ENCODE peak calls at places on chromosome 22, in ten cellular contexts. E is AG04450, W is Caco-2, G is spleen, O is AG09319, U is breast epithelium, B is sigmoid colon, I is activated B cell treated with CpG ODN at 0.5 μM for 24 hours, K is astrocyte of the spinal cord, S is H9. T is an unnamed sample.

GRCh38 chr22:50525991-50526848 is 822 bp upstream of the SCO2 start:
- DNase-seq in E (no peak), W (peak), G (peak), O (no peak), U (peak), B (peak), I (peak), K (peak), S (peak), T (peak)

GRCh38 chr22:34324763-34325162 is 404.5 kb upstream of the LARGE1 start:
- DNase-seq in E (no peak), W (no peak), G (no peak), O (no peak), U (no peak), B (no peak), I (no peak), K (no peak), S (no peak), T (no peak)

GRCh38 chr22:23282089-23282501 is 101.8 kb downstream of the BCR start:
- DNase-seq in E (peak), W (no peak), G (no peak), O (no peak), U (peak), B (peak), I (no peak), K (peak), S (no peak), T (no peak)

GRCh38 chr22:22210375-22210774 is 34.2 kb upstream of the VPREB1 start:
- DNase-seq in E (peak), W (no peak), G (no peak), O (no peak), U (no peak), B (no peak), I (no peak), K (peak), S (no peak), T (no peak)

GRCh38 chr22:27409299-27409698 is 392.3 kb downstream of the MN1 start:
- DNase-seq in E (no peak), W (no peak), G (no peak), O (no peak), U (no peak), B (no peak), I (no peak), K (no peak), S (no peak), T (no peak)

GRCh38 chr22:26585104-26585790 is 4.7 kb downstream of the TPST2 start:
- DNase-seq in E (no peak), W (no peak), G (peak), O (peak), U (no peak), B (peak), I (no peak), K (peak), S (no peak), T (no peak)

GRCh38 chr22:38724926-38725571 is 19.3 kb downstream of the GTPBP1 start:
- DNase-seq in E (no peak), W (no peak), G (peak), O (no peak), U (peak), B (peak), I (no peak), K (peak), S (no peak), T (no peak)

GRCh38 chr22:40499187-40499753 is 128.9 kb downstream of the SGSM3 start:
- DNase-seq in E (peak), W (no peak), G (no peak), O (peak), U (no peak), B (no peak), I (no peak), K (peak), S (no peak), T (no peak)

GRCh38 chr22:48491451-48491941 is 1336.2 kb downstream of the BRD1 start:
- DNase-seq in E (no peak), W (peak), G (peak), O (no peak), U (peak), B (peak), I (no peak), K (no peak), S (peak), T (no peak)

GRCh38 chr22:39946571-39947407 is 13.4 kb upstream of the TMA7B start:
- DNase-seq in E (no peak), W (no peak), G (no peak), O (no peak), U (no peak), B (no peak), I (no peak), K (no peak), S (no peak), T (no peak)

GRCh38 chr22:24592846-24593809 is at the start of gene LRRC75B:
- DNase-seq in E (peak), W (peak), G (peak), O (peak), U (peak), B (peak), I (peak), K (peak), S (peak), T (peak)

GRCh38 chr22:22810471-22810870 is 77.1 kb upstream of the IGLL5 start:
- DNase-seq in E (no peak), W (no peak), G (peak), O (no peak), U (no peak), B (no peak), I (no peak), K (no peak), S (no peak), T (no peak)

GRCh38 chr22:31610611-31611010 is 51.4 kb downstream of the PISD start:
- DNase-seq in E (no peak), W (no peak), G (peak), O (no peak), U (no peak), B (no peak), I (no peak), K (no peak), S (no peak), T (no peak)

GRCh38 chr22:20863356-20863755 is 4.5 kb downstream of the SNAP29 start:
- DNase-seq in E (no peak), W (no peak), G (no peak), O (no peak), U (no peak), B (no peak), I (no peak), K (no peak), S (no peak), T (no peak)

GRCh38 chr22:24803064-24803542 is 2.9 kb upstream of the SGSM1 start:
- DNase-seq in E (no peak), W (peak), G (no peak), O (no peak), U (no peak), B (no peak), I (peak), K (no peak), S (peak), T (peak)

GRCh38 chr22:31659246-31659645 is 2.8 kb downstream of the PISD start:
- DNase-seq in E (no peak), W (no peak), G (no peak), O (no peak), U (no peak), B (no peak), I (no peak), K (no peak), S (no peak), T (no peak)

GRCh38 chr22:26711205-26711958 is 54.0 kb downstream of the MIAT start:
- DNase-seq in E (peak), W (no peak), G (peak), O (no peak), U (no peak), B (no peak), I (no peak), K (no peak), S (peak), T (no peak)

GRCh38 chr22:38775656-38776055 is 18.3 kb downstream of the DNAL4 start:
- DNase-seq in E (no peak), W (no peak), G (no peak), O (no peak), U (no peak), B (no peak), I (no peak), K (no peak), S (no peak), T (no peak)

GRCh38 chr22:24427500-24428164 is at the start of gene ADORA2A:
- DNase-seq in E (no peak), W (no peak), G (peak), O (no peak), U (no peak), B (no peak), I (peak), K (no peak), S (no peak), T (no peak)

GRCh38 chr22:27151407-27151806 is 494.0 kb downstream of the MIAT start:
- DNase-seq in E (no peak), W (no peak), G (no peak), O (no peak), U (no peak), B (no peak), I (no peak), K (no peak), S (peak), T (no peak)

GRCh38 chr22:38467904-38468760 is at the start of gene KDELR3:
- DNase-seq in E (peak), W (no peak), G (peak), O (peak), U (no peak), B (peak), I (peak), K (peak), S (no peak), T (no peak)

GRCh38 chr22:22914726-22915669 is 27.4 kb downstream of the IGLL5 start:
- DNase-seq in E (no peak), W (no peak), G (peak), O (no peak), U (no peak), B (no peak), I (no peak), K (no peak), S (no peak), T (no peak)

GRCh38 chr22:26053737-26054316 is 115.4 kb upstream of the SEZ6L start:
- DNase-seq in E (no peak), W (no peak), G (no peak), O (no peak), U (no peak), B (no peak), I (no peak), K (no peak), S (peak), T (no peak)

GRCh38 chr22:30861688-30862552 is 106.7 kb downstream of the MORC2 start:
- DNase-seq in E (no peak), W (no peak), G (peak), O (no peak), U (peak), B (no peak), I (peak), K (no peak), S (peak), T (no peak)

GRCh38 chr22:29679316-29679715 is 40.5 kb upstream of the CABP7 start:
- DNase-seq in E (no peak), W (no peak), G (no peak), O (no peak), U (no peak), B (no peak), I (no peak), K (no peak), S (no peak), T (no peak)

GRCh38 chr22:20015971-20016733 is 471 bp downstream of the ARVCF start:
- DNase-seq in E (no peak), W (peak), G (peak), O (no peak), U (no peak), B (peak), I (peak), K (no peak), S (peak), T (peak)

GRCh38 chr22:28283025-28283654 is 364.1 kb upstream of the PITPNB start:
- DNase-seq in E (no peak), W (no peak), G (no peak), O (no peak), U (no peak), B (peak), I (no peak), K (peak), S (no peak), T (no peak)

GRCh38 chr22:20873215-20873614 is 14.4 kb downstream of the SNAP29 start:
- DNase-seq in E (no peak), W (no peak), G (no peak), O (no peak), U (no peak), B (no peak), I (no peak), K (no peak), S (no peak), T (no peak)

GRCh38 chr22:29715705-29716104 is 4.1 kb upstream of the CABP7 start:
- DNase-seq in E (no peak), W (no peak), G (no peak), O (no peak), U (no peak), B (no peak), I (no peak), K (no peak), S (no peak), T (no peak)

GRCh38 chr22:41816241-41816640 is 15.8 kb downstream of the CCDC134 start:
- DNase-seq in E (no peak), W (no peak), G (no peak), O (no peak), U (no peak), B (no peak), I (no peak), K (no peak), S (no peak), T (no peak)
- TF ChIP-seq CTCF in E (no peak), W (no peak), G (no peak), O (no peak), U (no peak), B (no peak), I (no peak), K (no peak), S (no peak), T (no peak)

DNA sequence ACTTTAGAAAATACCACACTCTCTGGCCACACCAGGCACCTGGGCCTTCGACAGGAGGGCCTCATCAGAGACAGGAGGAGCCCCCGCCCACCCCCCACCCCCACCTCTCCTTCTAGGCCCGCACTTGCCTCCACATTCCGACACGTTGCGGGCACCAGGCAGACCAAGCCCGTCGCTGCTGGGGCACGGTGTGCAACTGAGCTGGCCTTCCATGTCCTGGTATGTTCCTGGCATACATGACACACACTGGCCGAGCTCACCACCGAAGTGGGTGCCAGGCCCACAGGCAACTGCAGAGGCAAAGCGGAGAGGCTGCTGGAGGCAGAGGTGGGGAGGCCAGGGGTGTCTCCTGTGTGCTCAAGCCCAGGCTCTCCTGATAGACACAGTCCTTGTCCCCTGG is 27.0 kb upstream of the TTLL12 start:
- DNase-seq in E (no peak), W (no peak), G (no peak), O (no peak), U (no peak), B (no peak), I (no peak), K (no peak), S (no peak), T (no peak)
- TF ChIP-seq CTCF in E (no peak), W (no peak), G (no peak), O (no peak), U (no peak), B (no peak), I (no peak), K (no peak), S (no peak), T (no peak)

DNA sequence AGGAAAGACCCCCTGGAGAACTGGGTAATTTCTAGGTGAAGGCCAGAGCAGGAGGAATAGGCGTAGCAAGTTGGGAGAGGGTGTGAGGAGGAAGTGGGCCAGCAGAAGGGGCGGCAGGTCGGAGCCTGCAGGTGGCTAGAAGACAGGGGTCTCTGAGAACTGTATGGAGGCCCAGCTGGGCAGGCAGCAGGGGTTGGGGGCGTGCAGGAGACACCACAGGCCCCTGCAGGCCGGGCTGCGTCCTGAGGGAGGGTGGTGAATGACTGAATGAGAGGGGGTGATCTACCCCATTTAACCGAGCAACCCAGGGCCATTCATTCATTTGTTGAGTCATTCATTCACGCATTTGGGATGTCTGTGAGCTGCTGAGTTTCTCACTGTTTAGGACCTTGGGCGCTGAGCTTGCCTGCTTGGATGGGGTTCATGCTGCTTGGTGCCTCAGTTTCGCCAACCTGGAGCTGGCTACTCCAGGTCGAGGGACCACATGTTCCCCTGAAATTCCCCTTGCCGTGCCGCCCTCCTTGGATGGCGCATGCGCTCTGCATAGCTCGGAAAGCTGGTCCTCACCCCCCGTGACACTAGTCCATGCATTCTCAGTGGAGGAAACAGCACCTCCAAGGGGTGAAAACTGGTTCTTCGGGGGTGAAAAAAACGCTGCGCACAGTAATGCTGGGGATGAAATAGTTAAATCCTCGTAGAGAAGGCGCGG is 15.6 kb downstream of the MPPED1 start:
- DNase-seq in E (no peak), W (no peak), G (no peak), O (no peak), U (no peak), B (no peak), I (no peak), K (no peak), S (no peak), T (no peak)
- TF ChIP-seq CTCF in E (no peak), W (no peak), G (no peak), O (no peak), U (no peak), B (no peak), I (no peak), K (no peak), S (peak), T (no peak)

DNA sequence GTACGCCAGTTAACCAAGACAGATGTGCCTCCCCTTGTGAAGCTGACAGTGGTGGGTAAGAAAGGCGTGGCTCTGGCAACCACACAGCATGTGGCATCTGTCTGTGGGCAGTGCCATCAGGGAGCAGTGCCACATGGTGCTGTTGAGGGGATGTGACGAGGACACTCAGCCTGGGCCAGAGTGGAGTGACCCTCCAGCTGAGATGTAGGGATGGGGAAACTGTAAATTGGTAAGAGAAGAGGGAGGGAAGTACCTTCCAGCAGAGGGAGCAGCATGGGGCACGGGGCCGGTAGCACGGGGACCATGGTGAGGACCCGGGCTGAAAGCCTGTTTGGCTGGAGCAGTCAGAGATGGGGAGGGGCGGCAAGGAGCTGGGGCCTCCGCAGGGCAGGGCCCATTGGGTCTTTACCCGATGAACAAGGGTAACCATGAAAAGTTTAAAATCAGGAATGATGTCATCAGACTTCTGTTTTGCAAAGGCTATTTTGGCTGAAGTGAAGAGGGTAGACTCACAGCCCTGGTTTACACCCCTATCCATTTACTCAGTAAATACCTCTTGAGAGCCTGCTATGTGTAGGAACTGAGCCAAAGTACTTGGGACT is 10.4 kb downstream of the TMPRSS6 start:
- DNase-seq in E (no peak), W (no peak), G (no peak), O (no peak), U (no peak), B (no peak), I (no peak), K (no peak), S (peak), T (no peak)
- TF ChIP-seq CTCF in E (peak), W (no peak), G (no peak), O (no peak), U (no peak), B (no peak), I (no peak), K (no peak), S (peak), T (peak)

GRCh38 chr22:18998998-18999397 is 62.9 kb upstream of the PRODH start:
- DNase-seq in E (no peak), W (no peak), G (no peak), O (no peak), U (no peak), B (no peak), I (no peak), K (no peak), S (peak), T (no peak)
- TF ChIP-seq CTCF in E (peak), W (no peak), G (no peak), O (no peak), U (no peak), B (no peak), I (no peak), K (peak), S (peak), T (peak)

DNA sequence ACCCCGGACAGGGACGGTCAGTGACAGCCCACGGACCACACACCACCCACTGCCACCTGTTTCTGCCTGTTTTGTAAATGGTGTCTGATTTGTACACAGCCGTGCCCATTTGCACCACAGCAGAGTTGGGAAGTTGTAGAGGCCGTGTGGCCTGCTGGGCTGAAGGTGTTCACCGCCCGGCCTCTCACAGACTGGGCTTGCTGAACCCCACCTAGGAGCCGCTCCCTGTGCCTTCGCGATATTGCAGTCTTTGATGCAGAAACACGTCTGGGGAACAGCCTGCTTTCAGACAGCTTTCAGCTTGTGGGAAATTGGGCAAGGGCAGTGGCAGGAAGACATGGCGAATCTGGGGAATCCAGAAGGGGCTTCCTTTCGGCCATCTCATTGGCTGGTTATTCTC is 9.8 kb upstream of the GRAMD4 start:
- DNase-seq in E (no peak), W (no peak), G (peak), O (no peak), U (no peak), B (no peak), I (no peak), K (no peak), S (no peak), T (no peak)
- TF ChIP-seq CTCF in E (no peak), W (no peak), G (no peak), O (no peak), U (no peak), B (no peak), I (no peak), K (no peak), S (no peak), T (no peak)

T was measured in progenitor cell of endocrine pancreas.